ENCODE peak calls at places on chromosomes 1 and 21, in seven cellular contexts. N, Y, A, O, E, B and V are unnamed samples.

GRCh38 chr1:111621050-111621449 is 1.5 kb downstream of the RAP1A start:
- DNase-seq in N (no peak), B (no peak), E (no peak), A (no peak), Y (peak; percentile 29), O (no peak), V (no peak)

GRCh38 chr1:19533626-19534025 is 48.3 kb upstream of the CAPZB start:
- DNase-seq in Y (no peak), B (no peak), E (no peak), A (no peak), O (no peak), N (no peak), V (no peak)

GRCh38 chr1:51421961-51422360 is 91.6 kb upstream of the TTC39A start:
- DNase-seq in B (peak; percentile 25), O (peak; percentile 70), A (peak; percentile 41), N (no peak), Y (peak; percentile 22), E (peak; percentile 60), V (no peak)

GRCh38 chr1:45928486-45929205 is 125.2 kb downstream of the MAST2 start:
- DNase-seq in N (no peak), Y (no peak), B (no peak), E (no peak), O (no peak), A (no peak), V (no peak)

GRCh38 chr1:6251233-6251632 is 7.3 kb downstream of the HES3 start:
- DNase-seq in A (no peak), N (no peak), B (no peak), O (no peak), E (no peak), Y (no peak), V (no peak)

GRCh38 chr1:57796609-57797008 is 372.7 kb upstream of the DAB1 start:
- DNase-seq in O (peak; percentile 87), B (peak; percentile 85), E (no peak), A (no peak), Y (no peak), N (no peak), V (no peak)

GRCh38 chr21:41834252-41834925 is 44.8 kb downstream of the PRDM15 start:
- DNase-seq in O (no peak), A (no peak), Y (no peak), E (no peak), B (no peak), N (no peak), V (no peak)

GRCh38 chr1:64963466-64963865 is 2.9 kb downstream of the JAK1 start:
- DNase-seq in B (no peak), E (no peak), O (no peak), A (no peak), Y (no peak), N (no peak), V (no peak)

GRCh38 chr1:109589679-109590078 is 29.7 kb downstream of the GNAT2 start:
- DNase-seq in Y (no peak), E (no peak), B (no peak), A (no peak), O (no peak), N (no peak), V (no peak)

GRCh38 chr1:43835141-43836021 is 98.2 kb upstream of the ARTN start:
- DNase-seq in N (no peak), E (no peak), A (peak; percentile 48), O (peak; percentile 90), B (peak; percentile 94), Y (no peak), V (no peak)

GRCh38 chr1:202193614-202194327 is at the start of gene LGR6:
- DNase-seq in E (no peak), O (no peak), A (no peak), B (no peak), Y (no peak), N (no peak), V (no peak)

GRCh38 chr1:206048582-206048981 is 4.4 kb upstream of the RHEX start:
- DNase-seq in A (no peak), B (no peak), O (peak; percentile 85), N (no peak), E (no peak), Y (no peak), V (no peak)

GRCh38 chr1:6652986-6653385 is 28.3 kb downstream of the THAP3 start:
- DNase-seq in N (no peak), O (peak; percentile 27), Y (no peak), A (no peak), B (no peak), E (no peak), V (no peak)